ENCODE peak calls at places on chromosomes 7 and 10, in four cellular contexts. One of them, this sample, is unnamed.

GRCh38 chr10:98367626-98368451 is 47.1 kb downstream of the PYROXD2 start:
- DNase-seq in frontal cortex: no peak
- DNase-seq in effector CD8-positive, alpha-beta T cell: no peak
- DNase-seq in NCI-H1092 treated with DMSO at 0.1 percent for 48 hours: no peak
- DNase-seq in this sample: no peak

GRCh38 chr7:79272066-79272669 is 181.3 kb downstream of the MAGI2 start:
- DNase-seq in frontal cortex: peak
- DNase-seq in effector CD8-positive, alpha-beta T cell: no peak
- DNase-seq in NCI-H1092 treated with DMSO at 0.1 percent for 48 hours: peak
- DNase-seq in this sample: peak

GRCh38 chr10:93064874-93065660 is 4.5 kb downstream of the CYP26C1 start:
- DNase-seq in effector CD8-positive, alpha-beta T cell: no peak
- DNase-seq in frontal cortex: no peak
- DNase-seq in NCI-H1092 treated with DMSO at 0.1 percent for 48 hours: no peak
- DNase-seq in this sample: no peak

GRCh38 chr7:81515009-81515408 is 254.8 kb downstream of the HGF start:
- DNase-seq in frontal cortex: no peak
- DNase-seq in NCI-H1092 treated with DMSO at 0.1 percent for 48 hours: no peak
- DNase-seq in effector CD8-positive, alpha-beta T cell: no peak
- DNase-seq in this sample: no peak

GRCh38 chr7:130932667-130933432 is 198.8 kb upstream of the KLF14 start:
- DNase-seq in NCI-H1092 treated with DMSO at 0.1 percent for 48 hours: no peak
- DNase-seq in frontal cortex: no peak
- DNase-seq in effector CD8-positive, alpha-beta T cell: no peak
- DNase-seq in this sample: no peak

GRCh38 chr10:29828440-29828894 is 193.7 kb upstream of the SVIL start:
- DNase-seq in effector CD8-positive, alpha-beta T cell: no peak
- DNase-seq in frontal cortex: no peak
- DNase-seq in NCI-H1092 treated with DMSO at 0.1 percent for 48 hours: no peak
- DNase-seq in this sample: no peak

GRCh38 chr10:133379152-133379800 is at the start of gene PAOX:
- DNase-seq in frontal cortex: peak
- DNase-seq in NCI-H1092 treated with DMSO at 0.1 percent for 48 hours: no peak
- DNase-seq in effector CD8-positive, alpha-beta T cell: peak
- DNase-seq in this sample: no peak

GRCh38 chr7:112414855-112415490 is 35.3 kb upstream of the IFRD1 start:
- DNase-seq in effector CD8-positive, alpha-beta T cell: no peak
- DNase-seq in frontal cortex: peak
- DNase-seq in NCI-H1092 treated with DMSO at 0.1 percent for 48 hours: peak
- DNase-seq in this sample: peak

GRCh38 chr7:51325937-51326336 is 9.3 kb upstream of the COBL start:
- DNase-seq in effector CD8-positive, alpha-beta T cell: no peak
- DNase-seq in NCI-H1092 treated with DMSO at 0.1 percent for 48 hours: no peak
- DNase-seq in frontal cortex: no peak
- DNase-seq in this sample: no peak

GRCh38 chr10:7408003-7408493 is 2.8 kb downstream of the SFMBT2 start:
- DNase-seq in effector CD8-positive, alpha-beta T cell: peak
- DNase-seq in frontal cortex: peak
- DNase-seq in NCI-H1092 treated with DMSO at 0.1 percent for 48 hours: no peak
- DNase-seq in this sample: no peak

GRCh38 chr7:134353411-134353810 is 36.7 kb upstream of the SLC35B4 start:
- DNase-seq in frontal cortex: no peak
- DNase-seq in effector CD8-positive, alpha-beta T cell: no peak
- DNase-seq in NCI-H1092 treated with DMSO at 0.1 percent for 48 hours: no peak
- DNase-seq in this sample: no peak

GRCh38 chr7:115015619-115016018 is 93.7 kb downstream of the MDFIC start:
- DNase-seq in effector CD8-positive, alpha-beta T cell: no peak
- DNase-seq in frontal cortex: no peak
- DNase-seq in NCI-H1092 treated with DMSO at 0.1 percent for 48 hours: no peak
- DNase-seq in this sample: no peak

GRCh38 chr10:102870221-102870620 is 951 bp downstream of the AS3MT start:
- DNase-seq in effector CD8-positive, alpha-beta T cell: no peak
- DNase-seq in frontal cortex: no peak
- DNase-seq in NCI-H1092 treated with DMSO at 0.1 percent for 48 hours: no peak
- DNase-seq in this sample: no peak

GRCh38 chr10:3261921-3262320 is 89.3 kb upstream of the PITRM1 start:
- DNase-seq in NCI-H1092 treated with DMSO at 0.1 percent for 48 hours: no peak
- DNase-seq in frontal cortex: no peak
- DNase-seq in effector CD8-positive, alpha-beta T cell: no peak
- DNase-seq in this sample: no peak

GRCh38 chr7:49174396-49174795 is 250.0 kb downstream of the CDC14C start:
- DNase-seq in frontal cortex: no peak
- DNase-seq in NCI-H1092 treated with DMSO at 0.1 percent for 48 hours: no peak
- DNase-seq in effector CD8-positive, alpha-beta T cell: no peak
- DNase-seq in this sample: no peak

GRCh38 chr7:105439174-105439893 is 50.6 kb upstream of the SRPK2 start:
- DNase-seq in NCI-H1092 treated with DMSO at 0.1 percent for 48 hours: peak
- DNase-seq in effector CD8-positive, alpha-beta T cell: no peak
- DNase-seq in frontal cortex: no peak
- DNase-seq in this sample: no peak

GRCh38 chr10:1126461-1126860 is 70.3 kb downstream of the WDR37 start:
- DNase-seq in effector CD8-positive, alpha-beta T cell: no peak
- DNase-seq in frontal cortex: no peak
- DNase-seq in NCI-H1092 treated with DMSO at 0.1 percent for 48 hours: no peak
- DNase-seq in this sample: no peak

GRCh38 chr7:24907311-24907886 is 72.6 kb downstream of the OSBPL3 start:
- DNase-seq in NCI-H1092 treated with DMSO at 0.1 percent for 48 hours: no peak
- DNase-seq in effector CD8-positive, alpha-beta T cell: no peak
- DNase-seq in frontal cortex: no peak
- DNase-seq in this sample: no peak

GRCh38 chr10:72834183-72834825 is 59.2 kb upstream of the OIT3 start:
- DNase-seq in NCI-H1092 treated with DMSO at 0.1 percent for 48 hours: peak
- DNase-seq in effector CD8-positive, alpha-beta T cell: no peak
- DNase-seq in frontal cortex: peak
- DNase-seq in this sample: no peak

GRCh38 chr10:96548589-96548988 is 34.9 kb upstream of the TLL2 start:
- DNase-seq in effector CD8-positive, alpha-beta T cell: no peak
- DNase-seq in frontal cortex: no peak
- DNase-seq in NCI-H1092 treated with DMSO at 0.1 percent for 48 hours: peak
- DNase-seq in this sample: no peak